ENCODE peak calls at places on chromosomes 6 and 20, in five cellular contexts. B is left ventricle myocardium inferior, S is GM12878, J is Peyer's patch, W is HL-60. C is an unnamed sample.

GRCh38 chr20:35463455-35464300 is 8.3 kb downstream of the CEP250 start:
- DNase-seq in B (no peak), S (no peak), J (no peak), W (no peak), C (peak)

GRCh38 chr20:7848351-7848750 is 91.9 kb downstream of the HAO1 start:
- DNase-seq in B (no peak), S (no peak), J (no peak), W (no peak), C (no peak)

GRCh38 chr6:159887761-159888160 is 3.0 kb upstream of the MAS1 start:
- DNase-seq in B (no peak), S (no peak), J (no peak), W (no peak), C (no peak)

GRCh38 chr20:63254536-63255384 is 497 bp upstream of the NKAIN4 start:
- DNase-seq in B (no peak), S (no peak), J (no peak), W (no peak), C (no peak)

GRCh38 chr20:58709013-58709702 is 16.6 kb downstream of the NPEPL1 start:
- DNase-seq in B (peak), S (no peak), J (no peak), W (no peak), C (no peak)

GRCh38 chr20:36462440-36463211 is 78.7 kb upstream of the MYL9 start:
- DNase-seq in B (peak), S (no peak), J (peak), W (no peak), C (no peak)

GRCh38 chr6:2935566-2936291 is 32.6 kb upstream of the SERPINB9 start:
- DNase-seq in B (no peak), S (no peak), J (no peak), W (no peak), C (no peak)

GRCh38 chr6:82270791-82271392 is 23.3 kb upstream of the IBTK start:
- DNase-seq in B (no peak), S (peak), J (no peak), W (no peak), C (no peak)

GRCh38 chr6:37483917-37484785 is 15.5 kb downstream of the CCDC167 start:
- DNase-seq in B (peak), S (no peak), J (peak), W (peak), C (peak)

GRCh38 chr6:169256518-169256917 is 2.9 kb upstream of the THBS2 start:
- DNase-seq in B (no peak), S (no peak), J (no peak), W (no peak), C (no peak)

GRCh38 chr6:11426571-11426970 is 111.0 kb upstream of the TMEM170B start:
- DNase-seq in B (no peak), S (no peak), J (no peak), W (no peak), C (no peak)
- H3K27ac ChIP-seq in B (peak), S (no peak), J (no peak), W (no peak), C (no peak)

GRCh38 chr6:125743604-125744003 is 5.8 kb upstream of the HEY2 start:
- DNase-seq in B (no peak), S (no peak), J (no peak), W (no peak), C (no peak)
- H3K4me3 ChIP-seq in B (peak), S (no peak), J (no peak), W (no peak), C (no peak)

GRCh38 chr20:49970498-49970897 is 12.3 kb upstream of the SNAI1 start:
- DNase-seq in B (no peak), S (no peak), J (no peak), W (no peak), C (no peak)
- H3K27ac ChIP-seq in B (no peak), S (no peak), J (no peak), W (no peak), C (no peak)

GRCh38 chr6:32607988-32608298 is 18.3 kb upstream of the HLA-DRB1 start:
- DNase-seq in B (no peak), S (no peak), J (no peak), W (no peak), C (no peak)

GRCh38 chr6:32607263-32607987 is 17.8 kb upstream of the HLA-DRB1 start:
- DNase-seq in B (no peak), S (no peak), J (no peak), W (no peak), C (no peak)

GRCh38 chr6:32602403-32602802 is 12.8 kb upstream of the HLA-DRB1 start:
- DNase-seq in B (no peak), S (no peak), J (no peak), W (no peak), C (no peak)

GRCh38 chr6:32603888-32604287 is 14.2 kb upstream of the HLA-DRB1 start:
- DNase-seq in B (no peak), S (no peak), J (no peak), W (no peak), C (no peak)

DNA sequence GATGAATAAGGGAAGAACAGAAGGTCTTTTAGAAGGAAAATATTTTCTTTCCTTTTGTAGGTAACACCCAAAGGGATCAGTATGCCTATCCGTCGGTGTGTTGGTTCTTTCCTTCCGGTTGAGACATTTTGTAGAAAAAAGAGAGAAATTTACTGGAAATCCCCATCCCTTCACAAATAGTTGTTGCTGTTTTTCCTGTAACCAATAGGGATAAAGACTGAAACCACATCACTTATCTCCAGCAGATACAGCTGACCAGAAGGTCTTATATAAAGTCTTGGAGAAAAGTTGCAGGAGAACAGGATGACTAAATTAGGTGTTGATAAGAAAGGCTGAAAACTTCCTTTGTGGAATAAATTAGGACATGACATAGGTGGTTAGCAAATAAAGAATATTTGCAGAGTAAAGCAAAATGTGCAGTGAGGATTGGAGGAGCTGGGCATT is 14.8 kb upstream of the HLA-DRB1 start:
- DNase-seq in B (no peak), S (peak), J (no peak), W (no peak), C (no peak)
- H3K4me3 ChIP-seq in B (no peak), S (no peak), J (no peak), W (no peak), C (no peak)

C was measured in effector memory CD4-positive, alpha-beta T cell.